ENCODE peak calls at places on chromosomes 6 and 20, in five cellular contexts. One of them, this sample, is unnamed.

GRCh38 chr6:90611543-90611864 is 24.6 kb upstream of the MAP3K7 start:
- DNase-seq in progenitor cell of endocrine pancreas: no peak
- DNase-seq in NCI-H1105 treated with DMSO at 0.1 percent for 48 hours: no peak
- DNase-seq in amniotic epithelial cell: no peak
- DNase-seq in effector memory CD8-positive, alpha-beta T cell: no peak
- DNase-seq in this sample: no peak

GRCh38 chr6:157263146-157263545 is 60.2 kb downstream of the TMEM242 start:
- DNase-seq in progenitor cell of endocrine pancreas: no peak
- DNase-seq in NCI-H1105 treated with DMSO at 0.1 percent for 48 hours: no peak
- DNase-seq in amniotic epithelial cell: no peak
- DNase-seq in effector memory CD8-positive, alpha-beta T cell: no peak
- DNase-seq in this sample: no peak

GRCh38 chr6:157814883-157815282 is 8.2 kb upstream of the SNX9 start:
- DNase-seq in progenitor cell of endocrine pancreas: no peak
- DNase-seq in NCI-H1105 treated with DMSO at 0.1 percent for 48 hours: no peak
- DNase-seq in amniotic epithelial cell: no peak
- DNase-seq in effector memory CD8-positive, alpha-beta T cell: no peak
- DNase-seq in this sample: no peak

GRCh38 chr20:1469925-1470571 is 3.4 kb upstream of the NSFL1C start:
- DNase-seq in progenitor cell of endocrine pancreas: peak; percentile 65
- DNase-seq in NCI-H1105 treated with DMSO at 0.1 percent for 48 hours: peak; percentile 40
- DNase-seq in amniotic epithelial cell: peak; percentile 98
- DNase-seq in effector memory CD8-positive, alpha-beta T cell: no peak
- DNase-seq in this sample: peak; percentile 59

GRCh38 chr6:47476794-47477496 is 644 bp upstream of the CD2AP start:
- DNase-seq in progenitor cell of endocrine pancreas: no peak
- DNase-seq in NCI-H1105 treated with DMSO at 0.1 percent for 48 hours: peak; percentile 26
- DNase-seq in amniotic epithelial cell: no peak
- DNase-seq in effector memory CD8-positive, alpha-beta T cell: no peak
- DNase-seq in this sample: no peak

GRCh38 chr6:82924799-82925535 is 140.7 kb downstream of the UBE3D start:
- DNase-seq in progenitor cell of endocrine pancreas: no peak
- DNase-seq in NCI-H1105 treated with DMSO at 0.1 percent for 48 hours: no peak
- DNase-seq in amniotic epithelial cell: peak; percentile 58
- DNase-seq in effector memory CD8-positive, alpha-beta T cell: no peak
- DNase-seq in this sample: no peak

GRCh38 chr6:155040154-155040553 is 45.0 kb downstream of the TIAM2 start:
- DNase-seq in progenitor cell of endocrine pancreas: no peak
- DNase-seq in NCI-H1105 treated with DMSO at 0.1 percent for 48 hours: no peak
- DNase-seq in amniotic epithelial cell: no peak
- DNase-seq in effector memory CD8-positive, alpha-beta T cell: no peak
- DNase-seq in this sample: no peak

GRCh38 chr20:64083380-64084208 is 604 bp downstream of the LKAAEAR1 start:
- DNase-seq in progenitor cell of endocrine pancreas: peak; percentile 75
- DNase-seq in NCI-H1105 treated with DMSO at 0.1 percent for 48 hours: peak; percentile 76
- DNase-seq in amniotic epithelial cell: peak; percentile 52
- DNase-seq in effector memory CD8-positive, alpha-beta T cell: peak; percentile 48
- DNase-seq in this sample: no peak

GRCh38 chr20:45833030-45833882 is at the start of gene SNX21:
- DNase-seq in progenitor cell of endocrine pancreas: peak; percentile 59
- DNase-seq in NCI-H1105 treated with DMSO at 0.1 percent for 48 hours: peak; percentile 28
- DNase-seq in amniotic epithelial cell: peak; percentile 97
- DNase-seq in effector memory CD8-positive, alpha-beta T cell: peak; percentile 19
- DNase-seq in this sample: peak; percentile 40

GRCh38 chr20:12928755-12929401 is 79.9 kb upstream of the SPTLC3 start:
- DNase-seq in progenitor cell of endocrine pancreas: no peak
- DNase-seq in NCI-H1105 treated with DMSO at 0.1 percent for 48 hours: no peak
- DNase-seq in amniotic epithelial cell: peak; percentile 79
- DNase-seq in effector memory CD8-positive, alpha-beta T cell: no peak
- DNase-seq in this sample: no peak

GRCh38 chr6:33192671-33193602 is 670 bp upstream of the COL11A2 start:
- DNase-seq in progenitor cell of endocrine pancreas: no peak
- DNase-seq in NCI-H1105 treated with DMSO at 0.1 percent for 48 hours: peak; percentile 58
- DNase-seq in amniotic epithelial cell: no peak
- DNase-seq in effector memory CD8-positive, alpha-beta T cell: no peak
- DNase-seq in this sample: peak; percentile 66

GRCh38 chr6:16337280-16337975 is 99.0 kb downstream of the GMPR start:
- DNase-seq in progenitor cell of endocrine pancreas: no peak
- DNase-seq in NCI-H1105 treated with DMSO at 0.1 percent for 48 hours: no peak
- DNase-seq in amniotic epithelial cell: peak; percentile 76
- DNase-seq in effector memory CD8-positive, alpha-beta T cell: no peak
- DNase-seq in this sample: peak; percentile 54

GRCh38 chr20:62977613-62978558 is 25.4 kb downstream of the SLC17A9 start:
- DNase-seq in progenitor cell of endocrine pancreas: no peak
- DNase-seq in NCI-H1105 treated with DMSO at 0.1 percent for 48 hours: no peak
- DNase-seq in amniotic epithelial cell: no peak
- DNase-seq in effector memory CD8-positive, alpha-beta T cell: peak; percentile 84
- DNase-seq in this sample: no peak